ENCODE peak calls at places on chromosomes 11 and 22, in nine cellular contexts. One of them, this sample, is unnamed.

GRCh38 chr11:10246991-10247390 is 47.0 kb downstream of the SBF2 start:
- DNase-seq in NCI-H2029: no peak
- DNase-seq in tibial nerve: no peak
- DNase-seq in HS-27A: no peak
- DNase-seq in stimulated activated CD8-positive, alpha-beta memory T cell treated with anti-CD3 and anti-CD28 coated beads, Interleukin-4, amount 100 ng/mL, for 48 hours: no peak
- DNase-seq in NCI-H510A treated with DMSO at 0.1 percent for 48 hours: no peak
- DNase-seq in NCI-H82: no peak
- DNase-seq in iris pigment epithelial cell: no peak
- DNase-seq in activated gamma-delta T cell treated with Interleukin-2 at 50 U/mL for 16 hours: no peak
- DNase-seq in this sample: no peak

GRCh38 chr11:66035653-66036333 is 9.5 kb upstream of the CATSPER1 start:
- DNase-seq in NCI-H2029: no peak
- DNase-seq in tibial nerve: no peak
- DNase-seq in HS-27A: no peak
- DNase-seq in stimulated activated CD8-positive, alpha-beta memory T cell treated with anti-CD3 and anti-CD28 coated beads, Interleukin-4, amount 100 ng/mL, for 48 hours: no peak
- DNase-seq in NCI-H510A treated with DMSO at 0.1 percent for 48 hours: no peak
- DNase-seq in NCI-H82: no peak
- DNase-seq in iris pigment epithelial cell: no peak
- DNase-seq in activated gamma-delta T cell treated with Interleukin-2 at 50 U/mL for 16 hours: no peak
- DNase-seq in this sample: peak

GRCh38 chr11:125724125-125724524 is 22.0 kb upstream of the PATE1 start:
- DNase-seq in NCI-H2029: no peak
- DNase-seq in tibial nerve: no peak
- DNase-seq in HS-27A: no peak
- DNase-seq in stimulated activated CD8-positive, alpha-beta memory T cell treated with anti-CD3 and anti-CD28 coated beads, Interleukin-4, amount 100 ng/mL, for 48 hours: no peak
- DNase-seq in NCI-H510A treated with DMSO at 0.1 percent for 48 hours: no peak
- DNase-seq in NCI-H82: peak
- DNase-seq in iris pigment epithelial cell: peak
- DNase-seq in activated gamma-delta T cell treated with Interleukin-2 at 50 U/mL for 16 hours: no peak
- DNase-seq in this sample: peak

GRCh38 chr22:50703726-50704509 is 31.3 kb downstream of the SHANK3 start:
- DNase-seq in NCI-H2029: no peak
- DNase-seq in tibial nerve: no peak
- DNase-seq in HS-27A: no peak
- DNase-seq in stimulated activated CD8-positive, alpha-beta memory T cell treated with anti-CD3 and anti-CD28 coated beads, Interleukin-4, amount 100 ng/mL, for 48 hours: no peak
- DNase-seq in NCI-H510A treated with DMSO at 0.1 percent for 48 hours: no peak
- DNase-seq in NCI-H82: no peak
- DNase-seq in iris pigment epithelial cell: no peak
- DNase-seq in activated gamma-delta T cell treated with Interleukin-2 at 50 U/mL for 16 hours: no peak
- DNase-seq in this sample: no peak

GRCh38 chr22:46467006-46467405 is 70.4 kb downstream of the CELSR1 start:
- DNase-seq in NCI-H2029: no peak
- DNase-seq in tibial nerve: no peak
- DNase-seq in HS-27A: no peak
- DNase-seq in stimulated activated CD8-positive, alpha-beta memory T cell treated with anti-CD3 and anti-CD28 coated beads, Interleukin-4, amount 100 ng/mL, for 48 hours: no peak
- DNase-seq in NCI-H510A treated with DMSO at 0.1 percent for 48 hours: no peak
- DNase-seq in NCI-H82: no peak
- DNase-seq in iris pigment epithelial cell: no peak
- DNase-seq in activated gamma-delta T cell treated with Interleukin-2 at 50 U/mL for 16 hours: no peak
- DNase-seq in this sample: no peak

GRCh38 chr11:925158-925495 is 543 bp upstream of the AP2A2 start:
- DNase-seq in NCI-H2029: no peak
- DNase-seq in tibial nerve: no peak
- DNase-seq in HS-27A: no peak
- DNase-seq in stimulated activated CD8-positive, alpha-beta memory T cell treated with anti-CD3 and anti-CD28 coated beads, Interleukin-4, amount 100 ng/mL, for 48 hours: no peak
- DNase-seq in NCI-H510A treated with DMSO at 0.1 percent for 48 hours: no peak
- DNase-seq in NCI-H82: no peak
- DNase-seq in iris pigment epithelial cell: no peak
- DNase-seq in activated gamma-delta T cell treated with Interleukin-2 at 50 U/mL for 16 hours: no peak
- DNase-seq in this sample: no peak

GRCh38 chr11:120501440-120501839 is 10.1 kb upstream of the GRIK4 start:
- DNase-seq in NCI-H2029: no peak
- DNase-seq in tibial nerve: no peak
- DNase-seq in HS-27A: no peak
- DNase-seq in stimulated activated CD8-positive, alpha-beta memory T cell treated with anti-CD3 and anti-CD28 coated beads, Interleukin-4, amount 100 ng/mL, for 48 hours: no peak
- DNase-seq in NCI-H510A treated with DMSO at 0.1 percent for 48 hours: no peak
- DNase-seq in NCI-H82: no peak
- DNase-seq in iris pigment epithelial cell: no peak
- DNase-seq in activated gamma-delta T cell treated with Interleukin-2 at 50 U/mL for 16 hours: no peak
- DNase-seq in this sample: no peak

GRCh38 chr22:42261266-42261665 is 9.2 kb downstream of the TCF20 start:
- DNase-seq in NCI-H2029: no peak
- DNase-seq in tibial nerve: no peak
- DNase-seq in HS-27A: no peak
- DNase-seq in stimulated activated CD8-positive, alpha-beta memory T cell treated with anti-CD3 and anti-CD28 coated beads, Interleukin-4, amount 100 ng/mL, for 48 hours: no peak
- DNase-seq in NCI-H510A treated with DMSO at 0.1 percent for 48 hours: no peak
- DNase-seq in NCI-H82: no peak
- DNase-seq in iris pigment epithelial cell: peak
- DNase-seq in activated gamma-delta T cell treated with Interleukin-2 at 50 U/mL for 16 hours: no peak
- DNase-seq in this sample: no peak

GRCh38 chr11:6175440-6175839 is 5.3 kb upstream of the OR52B2 start:
- DNase-seq in NCI-H2029: no peak
- DNase-seq in tibial nerve: no peak
- DNase-seq in HS-27A: no peak
- DNase-seq in stimulated activated CD8-positive, alpha-beta memory T cell treated with anti-CD3 and anti-CD28 coated beads, Interleukin-4, amount 100 ng/mL, for 48 hours: no peak
- DNase-seq in NCI-H510A treated with DMSO at 0.1 percent for 48 hours: no peak
- DNase-seq in NCI-H82: no peak
- DNase-seq in iris pigment epithelial cell: no peak
- DNase-seq in activated gamma-delta T cell treated with Interleukin-2 at 50 U/mL for 16 hours: no peak
- DNase-seq in this sample: no peak

GRCh38 chr11:46991391-46991790 is 54.8 kb downstream of the CSTPP1 start:
- DNase-seq in NCI-H2029: no peak
- DNase-seq in tibial nerve: no peak
- DNase-seq in HS-27A: no peak
- DNase-seq in stimulated activated CD8-positive, alpha-beta memory T cell treated with anti-CD3 and anti-CD28 coated beads, Interleukin-4, amount 100 ng/mL, for 48 hours: no peak
- DNase-seq in NCI-H510A treated with DMSO at 0.1 percent for 48 hours: no peak
- DNase-seq in NCI-H82: no peak
- DNase-seq in iris pigment epithelial cell: peak
- DNase-seq in activated gamma-delta T cell treated with Interleukin-2 at 50 U/mL for 16 hours: no peak
- DNase-seq in this sample: no peak

GRCh38 chr22:46362221-46362933 is 26.9 kb downstream of the TRMU start:
- DNase-seq in NCI-H2029: no peak
- DNase-seq in tibial nerve: no peak
- DNase-seq in HS-27A: no peak
- DNase-seq in stimulated activated CD8-positive, alpha-beta memory T cell treated with anti-CD3 and anti-CD28 coated beads, Interleukin-4, amount 100 ng/mL, for 48 hours: no peak
- DNase-seq in NCI-H510A treated with DMSO at 0.1 percent for 48 hours: peak
- DNase-seq in NCI-H82: no peak
- DNase-seq in iris pigment epithelial cell: no peak
- DNase-seq in activated gamma-delta T cell treated with Interleukin-2 at 50 U/mL for 16 hours: no peak
- DNase-seq in this sample: no peak

GRCh38 chr22:38638734-38639133 is 17.5 kb downstream of the FAM227A start:
- DNase-seq in NCI-H2029: no peak
- DNase-seq in tibial nerve: no peak
- DNase-seq in HS-27A: no peak
- DNase-seq in stimulated activated CD8-positive, alpha-beta memory T cell treated with anti-CD3 and anti-CD28 coated beads, Interleukin-4, amount 100 ng/mL, for 48 hours: no peak
- DNase-seq in NCI-H510A treated with DMSO at 0.1 percent for 48 hours: no peak
- DNase-seq in NCI-H82: peak
- DNase-seq in iris pigment epithelial cell: no peak
- DNase-seq in activated gamma-delta T cell treated with Interleukin-2 at 50 U/mL for 16 hours: no peak
- DNase-seq in this sample: no peak

GRCh38 chr11:17414992-17415391 is 26.5 kb upstream of the KCNJ11 start:
- DNase-seq in NCI-H2029: no peak
- DNase-seq in tibial nerve: no peak
- DNase-seq in HS-27A: no peak
- DNase-seq in stimulated activated CD8-positive, alpha-beta memory T cell treated with anti-CD3 and anti-CD28 coated beads, Interleukin-4, amount 100 ng/mL, for 48 hours: no peak
- DNase-seq in NCI-H510A treated with DMSO at 0.1 percent for 48 hours: no peak
- DNase-seq in NCI-H82: no peak
- DNase-seq in iris pigment epithelial cell: no peak
- DNase-seq in activated gamma-delta T cell treated with Interleukin-2 at 50 U/mL for 16 hours: no peak
- DNase-seq in this sample: no peak

GRCh38 chr11:2445107-2445947 is 519 bp downstream of the KCNQ1 start:
- DNase-seq in NCI-H2029: no peak
- DNase-seq in tibial nerve: no peak
- DNase-seq in HS-27A: no peak
- DNase-seq in stimulated activated CD8-positive, alpha-beta memory T cell treated with anti-CD3 and anti-CD28 coated beads, Interleukin-4, amount 100 ng/mL, for 48 hours: peak
- DNase-seq in NCI-H510A treated with DMSO at 0.1 percent for 48 hours: no peak
- DNase-seq in NCI-H82: no peak
- DNase-seq in iris pigment epithelial cell: no peak
- DNase-seq in activated gamma-delta T cell treated with Interleukin-2 at 50 U/mL for 16 hours: no peak
- DNase-seq in this sample: no peak

GRCh38 chr22:28541137-28541536 is 138.5 kb downstream of the TTC28 start:
- DNase-seq in NCI-H2029: no peak
- DNase-seq in tibial nerve: no peak
- DNase-seq in HS-27A: no peak
- DNase-seq in stimulated activated CD8-positive, alpha-beta memory T cell treated with anti-CD3 and anti-CD28 coated beads, Interleukin-4, amount 100 ng/mL, for 48 hours: no peak
- DNase-seq in NCI-H510A treated with DMSO at 0.1 percent for 48 hours: no peak
- DNase-seq in NCI-H82: no peak
- DNase-seq in iris pigment epithelial cell: no peak
- DNase-seq in activated gamma-delta T cell treated with Interleukin-2 at 50 U/mL for 16 hours: no peak
- DNase-seq in this sample: no peak

GRCh38 chr11:11731311-11732083 is 109.7 kb upstream of the GALNT18 start:
- DNase-seq in NCI-H2029: peak
- DNase-seq in tibial nerve: no peak
- DNase-seq in HS-27A: peak
- DNase-seq in stimulated activated CD8-positive, alpha-beta memory T cell treated with anti-CD3 and anti-CD28 coated beads, Interleukin-4, amount 100 ng/mL, for 48 hours: no peak
- DNase-seq in NCI-H510A treated with DMSO at 0.1 percent for 48 hours: peak
- DNase-seq in NCI-H82: no peak
- DNase-seq in iris pigment epithelial cell: peak
- DNase-seq in activated gamma-delta T cell treated with Interleukin-2 at 50 U/mL for 16 hours: no peak
- DNase-seq in this sample: peak

GRCh38 chr11:7548659-7549283 is 35.0 kb downstream of the PPFIBP2 start:
- DNase-seq in NCI-H2029: no peak
- DNase-seq in tibial nerve: no peak
- DNase-seq in HS-27A: no peak
- DNase-seq in stimulated activated CD8-positive, alpha-beta memory T cell treated with anti-CD3 and anti-CD28 coated beads, Interleukin-4, amount 100 ng/mL, for 48 hours: peak
- DNase-seq in NCI-H510A treated with DMSO at 0.1 percent for 48 hours: peak
- DNase-seq in NCI-H82: peak
- DNase-seq in iris pigment epithelial cell: no peak
- DNase-seq in activated gamma-delta T cell treated with Interleukin-2 at 50 U/mL for 16 hours: no peak
- DNase-seq in this sample: no peak

GRCh38 chr11:43518407-43519165 is 159.9 kb downstream of the TTC17 start:
- DNase-seq in NCI-H2029: no peak
- DNase-seq in tibial nerve: no peak
- DNase-seq in HS-27A: no peak
- DNase-seq in stimulated activated CD8-positive, alpha-beta memory T cell treated with anti-CD3 and anti-CD28 coated beads, Interleukin-4, amount 100 ng/mL, for 48 hours: no peak
- DNase-seq in NCI-H510A treated with DMSO at 0.1 percent for 48 hours: no peak
- DNase-seq in NCI-H82: no peak
- DNase-seq in iris pigment epithelial cell: peak
- DNase-seq in activated gamma-delta T cell treated with Interleukin-2 at 50 U/mL for 16 hours: no peak
- DNase-seq in this sample: no peak